ENCODE peak calls at places on chromosomes 11 and 22, in six cellular contexts. One of them, this sample, is unnamed.

GRCh38 chr22:50309601-50309991 is 2.1 kb upstream of the PLXNB2 start:
- DNase-seq in IMR-90: no peak
- DNase-seq in GM04504: no peak
- DNase-seq in fibroblast of the conjunctiva: no peak
- DNase-seq in Ammon's horn: no peak
- DNase-seq in NCI-H524: no peak
- DNase-seq in this sample: no peak

GRCh38 chr11:11982975-11983374 is 25.5 kb downstream of the DKK3 start:
- DNase-seq in IMR-90: peak
- DNase-seq in GM04504: peak
- DNase-seq in NCI-H524: no peak
- DNase-seq in fibroblast of the conjunctiva: no peak
- DNase-seq in Ammon's horn: no peak
- DNase-seq in this sample: no peak

GRCh38 chr11:8867856-8868705 is 42.9 kb upstream of the AKIP1 start:
- DNase-seq in IMR-90: peak
- DNase-seq in NCI-H524: no peak
- DNase-seq in fibroblast of the conjunctiva: peak
- DNase-seq in Ammon's horn: no peak
- DNase-seq in GM04504: peak
- DNase-seq in this sample: no peak

GRCh38 chr11:36622431-36623136 is 24.5 kb upstream of the RAG2 start:
- DNase-seq in GM04504: no peak
- DNase-seq in fibroblast of the conjunctiva: no peak
- DNase-seq in NCI-H524: peak
- DNase-seq in Ammon's horn: no peak
- DNase-seq in IMR-90: peak
- DNase-seq in this sample: no peak

GRCh38 chr11:19499999-19500398 is 212.6 kb upstream of the NAV2 start:
- DNase-seq in Ammon's horn: no peak
- DNase-seq in IMR-90: peak
- DNase-seq in fibroblast of the conjunctiva: peak
- DNase-seq in NCI-H524: no peak
- DNase-seq in GM04504: peak
- DNase-seq in this sample: no peak

GRCh38 chr11:95095858-95096587 is 6.4 kb downstream of the ENDOD1 start:
- DNase-seq in NCI-H524: no peak
- DNase-seq in GM04504: no peak
- DNase-seq in IMR-90: peak
- DNase-seq in Ammon's horn: no peak
- DNase-seq in fibroblast of the conjunctiva: peak
- DNase-seq in this sample: no peak

GRCh38 chr22:29689872-29690213 is 30.0 kb upstream of the CABP7 start:
- DNase-seq in NCI-H524: peak
- DNase-seq in IMR-90: peak
- DNase-seq in fibroblast of the conjunctiva: peak
- DNase-seq in Ammon's horn: peak
- DNase-seq in GM04504: peak
- DNase-seq in this sample: no peak

GRCh38 chr11:70828498-70829159 is 423.7 kb downstream of the SHANK2 start:
- DNase-seq in GM04504: no peak
- DNase-seq in NCI-H524: peak
- DNase-seq in IMR-90: no peak
- DNase-seq in Ammon's horn: peak
- DNase-seq in fibroblast of the conjunctiva: no peak
- DNase-seq in this sample: no peak

GRCh38 chr11:123973816-123974215 is 3.8 kb downstream of the OR10S1 start:
- DNase-seq in GM04504: peak
- DNase-seq in IMR-90: peak
- DNase-seq in fibroblast of the conjunctiva: peak
- DNase-seq in NCI-H524: no peak
- DNase-seq in Ammon's horn: no peak
- DNase-seq in this sample: no peak

GRCh38 chr22:45072322-45072903 is 62.6 kb upstream of the PHF21B start:
- DNase-seq in NCI-H524: no peak
- DNase-seq in GM04504: peak
- DNase-seq in IMR-90: peak
- DNase-seq in Ammon's horn: no peak
- DNase-seq in fibroblast of the conjunctiva: no peak
- DNase-seq in this sample: no peak

GRCh38 chr11:30453705-30454104 is 130.8 kb downstream of the ARL14EP start:
- DNase-seq in GM04504: no peak
- DNase-seq in NCI-H524: no peak
- DNase-seq in IMR-90: no peak
- DNase-seq in Ammon's horn: no peak
- DNase-seq in fibroblast of the conjunctiva: no peak
- DNase-seq in this sample: no peak

GRCh38 chr11:12813371-12814225 is 139.4 kb downstream of the TEAD1 start:
- DNase-seq in Ammon's horn: no peak
- DNase-seq in IMR-90: peak
- DNase-seq in fibroblast of the conjunctiva: no peak
- DNase-seq in GM04504: no peak
- DNase-seq in NCI-H524: peak
- DNase-seq in this sample: no peak

GRCh38 chr11:67633758-67634365 is 4.1 kb upstream of the NUDT8 start:
- DNase-seq in IMR-90: no peak
- DNase-seq in Ammon's horn: no peak
- DNase-seq in fibroblast of the conjunctiva: no peak
- DNase-seq in GM04504: no peak
- DNase-seq in NCI-H524: no peak
- DNase-seq in this sample: no peak

GRCh38 chr11:78438298-78438975 is 20.8 kb upstream of the GAB2 start:
- DNase-seq in IMR-90: no peak
- DNase-seq in GM04504: no peak
- DNase-seq in NCI-H524: no peak
- DNase-seq in fibroblast of the conjunctiva: no peak
- DNase-seq in Ammon's horn: no peak
- DNase-seq in this sample: no peak

GRCh38 chr11:112886707-112887370 is 74.4 kb upstream of the NCAM1 start:
- DNase-seq in fibroblast of the conjunctiva: no peak
- DNase-seq in GM04504: no peak
- DNase-seq in IMR-90: no peak
- DNase-seq in Ammon's horn: no peak
- DNase-seq in NCI-H524: no peak
- DNase-seq in this sample: no peak

GRCh38 chr11:133726576-133726975 is 118.7 kb downstream of the SPATA19 start:
- DNase-seq in IMR-90: no peak
- DNase-seq in GM04504: no peak
- DNase-seq in NCI-H524: peak
- DNase-seq in Ammon's horn: peak
- DNase-seq in fibroblast of the conjunctiva: no peak
- DNase-seq in this sample: no peak

GRCh38 chr11:5275369-5276110 is 5.8 kb upstream of the HBE1 start:
- DNase-seq in GM04504: no peak
- DNase-seq in Ammon's horn: no peak
- DNase-seq in IMR-90: no peak
- DNase-seq in fibroblast of the conjunctiva: no peak
- DNase-seq in NCI-H524: no peak
- DNase-seq in this sample: no peak

GRCh38 chr22:29797351-29797750 is 30.2 kb downstream of the UQCR10 start:
- DNase-seq in Ammon's horn: peak
- DNase-seq in GM04504: no peak
- DNase-seq in NCI-H524: no peak
- DNase-seq in fibroblast of the conjunctiva: no peak
- DNase-seq in IMR-90: no peak
- DNase-seq in this sample: no peak

GRCh38 chr11:2916114-2916891 is 12.9 kb downstream of the PHLDA2 start:
- DNase-seq in GM04504: no peak
- DNase-seq in Ammon's horn: no peak
- DNase-seq in NCI-H524: no peak
- DNase-seq in IMR-90: no peak
- DNase-seq in fibroblast of the conjunctiva: no peak
- DNase-seq in this sample: no peak

GRCh38 chr22:38788016-38788415 is 5.9 kb downstream of the DNAL4 start:
- DNase-seq in Ammon's horn: no peak
- DNase-seq in IMR-90: peak
- DNase-seq in GM04504: no peak
- DNase-seq in NCI-H524: no peak
- DNase-seq in fibroblast of the conjunctiva: no peak
- DNase-seq in this sample: no peak

GRCh38 chr11:75422248-75423231 is 10.5 kb downstream of the KLHL35 start:
- DNase-seq in fibroblast of the conjunctiva: no peak
- DNase-seq in IMR-90: peak
- DNase-seq in Ammon's horn: no peak
- DNase-seq in NCI-H524: no peak
- DNase-seq in GM04504: no peak
- DNase-seq in this sample: no peak

GRCh38 chr11:12216542-12217422 is 106.4 kb downstream of the MICAL2 start:
- DNase-seq in NCI-H524: no peak
- DNase-seq in Ammon's horn: no peak
- DNase-seq in GM04504: no peak
- DNase-seq in IMR-90: peak
- DNase-seq in fibroblast of the conjunctiva: no peak
- DNase-seq in this sample: no peak

GRCh38 chr11:120225372-120225909 is 14.5 kb upstream of the POU2F3 start:
- DNase-seq in Ammon's horn: no peak
- DNase-seq in IMR-90: no peak
- DNase-seq in GM04504: no peak
- DNase-seq in NCI-H524: no peak
- DNase-seq in fibroblast of the conjunctiva: no peak
- DNase-seq in this sample: no peak

GRCh38 chr11:446886-447285 is 3.2 kb upstream of the PTDSS2 start:
- DNase-seq in fibroblast of the conjunctiva: no peak
- DNase-seq in NCI-H524: no peak
- DNase-seq in GM04504: no peak
- DNase-seq in IMR-90: no peak
- DNase-seq in Ammon's horn: no peak
- DNase-seq in this sample: no peak

GRCh38 chr11:61132646-61133045 is 28.6 kb downstream of the VPS37C start:
- DNase-seq in fibroblast of the conjunctiva: no peak
- DNase-seq in GM04504: no peak
- DNase-seq in NCI-H524: no peak
- DNase-seq in IMR-90: no peak
- DNase-seq in Ammon's horn: no peak
- DNase-seq in this sample: no peak

GRCh38 chr22:28768701-28769393 is 3.6 kb upstream of the CCDC117 start:
- DNase-seq in Ammon's horn: no peak
- DNase-seq in NCI-H524: no peak
- DNase-seq in IMR-90: no peak
- DNase-seq in GM04504: no peak
- DNase-seq in fibroblast of the conjunctiva: no peak
- DNase-seq in this sample: no peak

GRCh38 chr11:129191649-129192048 is 476 bp downstream of the ARHGAP32 start:
- DNase-seq in NCI-H524: no peak
- DNase-seq in IMR-90: no peak
- DNase-seq in GM04504: no peak
- DNase-seq in fibroblast of the conjunctiva: no peak
- DNase-seq in Ammon's horn: no peak
- DNase-seq in this sample: no peak